ENCODE peak calls at places on chromosomes 11 and 22, in seven cellular contexts. One of them, this sample, is unnamed.

GRCh38 chr11:88292156-88292844 is 45.2 kb downstream of the CTSC start:
- DNase-seq in AG04450: no peak
- DNase-seq in brain microvascular endothelial cell: no peak
- DNase-seq in right lobe of liver: no peak
- DNase-seq in colonic mucosa: peak
- DNase-seq in CD4-positive, alpha-beta T cell: no peak
- DNase-seq in upper lobe of right lung: no peak
- DNase-seq in this sample: no peak

GRCh38 chr22:22773979-22774738 is 113.5 kb upstream of the IGLL5 start:
- DNase-seq in AG04450: no peak
- DNase-seq in brain microvascular endothelial cell: no peak
- DNase-seq in right lobe of liver: no peak
- DNase-seq in colonic mucosa: no peak
- DNase-seq in CD4-positive, alpha-beta T cell: no peak
- DNase-seq in upper lobe of right lung: no peak
- DNase-seq in this sample: no peak

GRCh38 chr11:15629690-15630321 is 515.1 kb downstream of the INSC start:
- DNase-seq in AG04450: no peak
- DNase-seq in brain microvascular endothelial cell: peak
- DNase-seq in right lobe of liver: no peak
- DNase-seq in colonic mucosa: peak
- DNase-seq in CD4-positive, alpha-beta T cell: no peak
- DNase-seq in upper lobe of right lung: no peak
- DNase-seq in this sample: no peak

GRCh38 chr22:26461188-26461810 is 22.3 kb downstream of the HPS4 start:
- DNase-seq in AG04450: no peak
- DNase-seq in brain microvascular endothelial cell: peak
- DNase-seq in right lobe of liver: no peak
- DNase-seq in colonic mucosa: peak
- DNase-seq in CD4-positive, alpha-beta T cell: peak
- DNase-seq in upper lobe of right lung: no peak
- DNase-seq in this sample: no peak

GRCh38 chr11:37141707-37142106 is 543.7 kb upstream of the RAG2 start:
- DNase-seq in AG04450: no peak
- DNase-seq in brain microvascular endothelial cell: no peak
- DNase-seq in right lobe of liver: no peak
- DNase-seq in colonic mucosa: no peak
- DNase-seq in CD4-positive, alpha-beta T cell: no peak
- DNase-seq in upper lobe of right lung: no peak
- DNase-seq in this sample: no peak

GRCh38 chr22:27992294-27993165 is 73.5 kb upstream of the PITPNB start:
- DNase-seq in AG04450: no peak
- DNase-seq in brain microvascular endothelial cell: no peak
- DNase-seq in right lobe of liver: peak
- DNase-seq in colonic mucosa: no peak
- DNase-seq in CD4-positive, alpha-beta T cell: peak
- DNase-seq in upper lobe of right lung: no peak
- DNase-seq in this sample: no peak

GRCh38 chr11:100851129-100851528 is 164.0 kb downstream of the ARHGAP42 start:
- DNase-seq in AG04450: no peak
- DNase-seq in brain microvascular endothelial cell: no peak
- DNase-seq in right lobe of liver: no peak
- DNase-seq in colonic mucosa: no peak
- DNase-seq in CD4-positive, alpha-beta T cell: no peak
- DNase-seq in upper lobe of right lung: no peak
- DNase-seq in this sample: no peak

GRCh38 chr22:17633217-17633997 is 4.9 kb upstream of the ATP6V1E1 start:
- DNase-seq in AG04450: peak
- DNase-seq in brain microvascular endothelial cell: peak
- DNase-seq in right lobe of liver: no peak
- DNase-seq in colonic mucosa: no peak
- DNase-seq in CD4-positive, alpha-beta T cell: no peak
- DNase-seq in upper lobe of right lung: no peak
- DNase-seq in this sample: no peak

GRCh38 chr11:82865841-82866240 is 34.4 kb downstream of the PRCP start:
- DNase-seq in AG04450: no peak
- DNase-seq in brain microvascular endothelial cell: peak
- DNase-seq in right lobe of liver: no peak
- DNase-seq in colonic mucosa: no peak
- DNase-seq in CD4-positive, alpha-beta T cell: no peak
- DNase-seq in upper lobe of right lung: no peak
- DNase-seq in this sample: no peak

GRCh38 chr22:25645964-25646363 is 81.5 kb downstream of the GRK3 start:
- DNase-seq in AG04450: no peak
- DNase-seq in brain microvascular endothelial cell: no peak
- DNase-seq in right lobe of liver: no peak
- DNase-seq in colonic mucosa: no peak
- DNase-seq in CD4-positive, alpha-beta T cell: no peak
- DNase-seq in upper lobe of right lung: no peak
- DNase-seq in this sample: no peak

GRCh38 chr11:61004037-61004641 is 32.7 kb downstream of the CD6 start:
- DNase-seq in AG04450: no peak
- DNase-seq in brain microvascular endothelial cell: peak
- DNase-seq in right lobe of liver: peak
- DNase-seq in colonic mucosa: no peak
- DNase-seq in CD4-positive, alpha-beta T cell: peak
- DNase-seq in upper lobe of right lung: no peak
- DNase-seq in this sample: no peak

GRCh38 chr22:39634530-39635399 is 64.2 kb downstream of the CACNA1I start:
- DNase-seq in AG04450: peak
- DNase-seq in brain microvascular endothelial cell: peak
- DNase-seq in right lobe of liver: no peak
- DNase-seq in colonic mucosa: peak
- DNase-seq in CD4-positive, alpha-beta T cell: no peak
- DNase-seq in upper lobe of right lung: no peak
- DNase-seq in this sample: no peak

GRCh38 chr11:47111318-47111804 is 65.3 kb downstream of the ARFGAP2 start:
- DNase-seq in AG04450: no peak
- DNase-seq in brain microvascular endothelial cell: no peak
- DNase-seq in right lobe of liver: no peak
- DNase-seq in colonic mucosa: no peak
- DNase-seq in CD4-positive, alpha-beta T cell: no peak
- DNase-seq in upper lobe of right lung: no peak
- DNase-seq in this sample: no peak

GRCh38 chr11:83051760-83052671 is 19.7 kb downstream of the RAB30 start:
- DNase-seq in AG04450: peak
- DNase-seq in brain microvascular endothelial cell: peak
- DNase-seq in right lobe of liver: no peak
- DNase-seq in colonic mucosa: no peak
- DNase-seq in CD4-positive, alpha-beta T cell: no peak
- DNase-seq in upper lobe of right lung: no peak
- DNase-seq in this sample: peak

GRCh38 chr11:131760191-131760951 is 390.0 kb downstream of the NTM start:
- DNase-seq in AG04450: no peak
- DNase-seq in brain microvascular endothelial cell: peak
- DNase-seq in right lobe of liver: no peak
- DNase-seq in colonic mucosa: no peak
- DNase-seq in CD4-positive, alpha-beta T cell: no peak
- DNase-seq in upper lobe of right lung: no peak
- DNase-seq in this sample: no peak

DNA sequence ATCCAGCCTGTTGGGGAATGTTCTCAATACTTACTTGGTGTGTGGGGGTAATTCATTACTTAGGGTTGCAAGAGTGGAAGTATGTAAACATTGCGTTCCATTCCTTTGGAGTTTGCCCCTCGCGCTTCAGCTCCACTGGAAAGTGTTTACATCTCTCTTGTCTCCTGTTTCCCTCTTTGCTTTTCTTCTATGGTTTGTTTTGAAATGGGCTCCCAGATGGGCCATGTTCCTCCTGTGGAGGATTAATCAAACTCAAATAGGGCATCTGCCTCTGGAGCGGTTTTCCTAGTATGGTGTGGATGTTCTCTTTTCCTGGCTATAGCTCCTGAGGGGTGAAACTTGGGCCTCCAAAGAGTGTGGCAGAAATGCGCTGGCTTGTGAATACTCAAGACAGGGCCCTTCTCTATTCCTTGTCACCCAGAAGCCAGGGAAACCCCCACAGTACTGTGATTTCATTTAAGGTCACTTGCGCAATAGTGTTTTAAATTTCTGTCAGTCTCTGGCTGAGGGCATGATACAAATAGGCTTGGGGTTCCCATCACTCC is 51.9 kb downstream of the CD44 start:
- DNase-seq in AG04450: peak
- DNase-seq in brain microvascular endothelial cell: no peak
- DNase-seq in right lobe of liver: no peak
- DNase-seq in colonic mucosa: no peak
- DNase-seq in CD4-positive, alpha-beta T cell: no peak
- DNase-seq in upper lobe of right lung: no peak
- DNase-seq in this sample: no peak
- H3K27ac ChIP-seq in AG04450: peak
- H3K27ac ChIP-seq in brain microvascular endothelial cell: no peak
- H3K27ac ChIP-seq in right lobe of liver: no peak
- H3K27ac ChIP-seq in colonic mucosa: no peak
- H3K27ac ChIP-seq in CD4-positive, alpha-beta T cell: no peak
- H3K27ac ChIP-seq in upper lobe of right lung: peak
- H3K27ac ChIP-seq in this sample: no peak

GRCh38 chr11:27282806-27283205 is 80.2 kb downstream of the CCDC34 start:
- DNase-seq in AG04450: no peak
- DNase-seq in brain microvascular endothelial cell: peak
- DNase-seq in right lobe of liver: no peak
- DNase-seq in colonic mucosa: no peak
- DNase-seq in CD4-positive, alpha-beta T cell: no peak
- DNase-seq in upper lobe of right lung: no peak
- DNase-seq in this sample: no peak

GRCh38 chr11:27281276-27281675 is 81.7 kb downstream of the CCDC34 start:
- DNase-seq in AG04450: no peak
- DNase-seq in brain microvascular endothelial cell: no peak
- DNase-seq in right lobe of liver: no peak
- DNase-seq in colonic mucosa: no peak
- DNase-seq in CD4-positive, alpha-beta T cell: no peak
- DNase-seq in upper lobe of right lung: no peak
- DNase-seq in this sample: no peak

GRCh38 chr11:27280131-27280530 is 82.9 kb downstream of the CCDC34 start:
- DNase-seq in AG04450: no peak
- DNase-seq in brain microvascular endothelial cell: no peak
- DNase-seq in right lobe of liver: no peak
- DNase-seq in colonic mucosa: no peak
- DNase-seq in CD4-positive, alpha-beta T cell: no peak
- DNase-seq in upper lobe of right lung: no peak
- DNase-seq in this sample: no peak

GRCh38 chr11:27282141-27282590 is 80.8 kb downstream of the CCDC34 start:
- DNase-seq in AG04450: peak
- DNase-seq in brain microvascular endothelial cell: peak
- DNase-seq in right lobe of liver: peak
- DNase-seq in colonic mucosa: no peak
- DNase-seq in CD4-positive, alpha-beta T cell: no peak
- DNase-seq in upper lobe of right lung: no peak
- DNase-seq in this sample: no peak

GRCh38 chr11:27281740-27282139 is 81.3 kb downstream of the CCDC34 start:
- DNase-seq in AG04450: no peak
- DNase-seq in brain microvascular endothelial cell: peak
- DNase-seq in right lobe of liver: no peak
- DNase-seq in colonic mucosa: no peak
- DNase-seq in CD4-positive, alpha-beta T cell: no peak
- DNase-seq in upper lobe of right lung: no peak
- DNase-seq in this sample: no peak
- H3K27ac ChIP-seq in AG04450: peak
- H3K27ac ChIP-seq in brain microvascular endothelial cell: peak
- H3K27ac ChIP-seq in right lobe of liver: peak
- H3K27ac ChIP-seq in colonic mucosa: no peak
- H3K27ac ChIP-seq in CD4-positive, alpha-beta T cell: no peak
- H3K27ac ChIP-seq in upper lobe of right lung: no peak
- H3K27ac ChIP-seq in this sample: no peak

GRCh38 chr11:13223112-13223511 is 54.5 kb upstream of the BMAL1 start:
- DNase-seq in AG04450: no peak
- DNase-seq in brain microvascular endothelial cell: no peak
- DNase-seq in right lobe of liver: no peak
- DNase-seq in colonic mucosa: no peak
- DNase-seq in CD4-positive, alpha-beta T cell: no peak
- DNase-seq in upper lobe of right lung: no peak
- DNase-seq in this sample: no peak

GRCh38 chr11:13222285-13222684 is 55.3 kb upstream of the BMAL1 start:
- DNase-seq in AG04450: no peak
- DNase-seq in brain microvascular endothelial cell: no peak
- DNase-seq in right lobe of liver: no peak
- DNase-seq in colonic mucosa: no peak
- DNase-seq in CD4-positive, alpha-beta T cell: no peak
- DNase-seq in upper lobe of right lung: no peak
- DNase-seq in this sample: no peak

GRCh38 chr11:13225058-13226001 is 52.3 kb upstream of the BMAL1 start:
- DNase-seq in AG04450: no peak
- DNase-seq in brain microvascular endothelial cell: no peak
- DNase-seq in right lobe of liver: no peak
- DNase-seq in colonic mucosa: no peak
- DNase-seq in CD4-positive, alpha-beta T cell: no peak
- DNase-seq in upper lobe of right lung: no peak
- DNase-seq in this sample: no peak

GRCh38 chr11:13221722-13222121 is 55.9 kb upstream of the BMAL1 start:
- DNase-seq in AG04450: no peak
- DNase-seq in brain microvascular endothelial cell: no peak
- DNase-seq in right lobe of liver: no peak
- DNase-seq in colonic mucosa: no peak
- DNase-seq in CD4-positive, alpha-beta T cell: no peak
- DNase-seq in upper lobe of right lung: no peak
- DNase-seq in this sample: no peak

GRCh38 chr11:13224324-13224723 is 53.3 kb upstream of the BMAL1 start:
- DNase-seq in AG04450: no peak
- DNase-seq in brain microvascular endothelial cell: no peak
- DNase-seq in right lobe of liver: no peak
- DNase-seq in colonic mucosa: no peak
- DNase-seq in CD4-positive, alpha-beta T cell: no peak
- DNase-seq in upper lobe of right lung: no peak
- DNase-seq in this sample: no peak
- H3K27ac ChIP-seq in AG04450: no peak
- H3K27ac ChIP-seq in brain microvascular endothelial cell: no peak
- H3K27ac ChIP-seq in right lobe of liver: no peak
- H3K27ac ChIP-seq in colonic mucosa: no peak
- H3K27ac ChIP-seq in CD4-positive, alpha-beta T cell: no peak
- H3K27ac ChIP-seq in upper lobe of right lung: no peak
- H3K27ac ChIP-seq in this sample: no peak

DNA sequence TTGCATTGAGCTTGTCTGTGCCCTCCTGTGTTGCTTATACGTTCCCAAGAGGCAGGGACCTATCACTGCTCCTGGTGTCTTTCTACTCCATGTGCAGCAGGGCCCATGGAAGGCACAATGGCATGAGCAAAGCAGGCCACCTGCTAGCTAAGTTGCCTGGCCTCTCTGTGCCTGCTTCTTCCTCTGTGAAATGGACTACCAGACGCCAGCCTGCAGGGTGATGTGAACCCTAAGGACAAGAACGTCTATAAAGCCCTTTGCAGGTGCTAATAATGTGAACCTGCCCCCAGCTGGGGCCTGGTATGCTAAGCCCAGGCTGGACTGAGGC is 4.1 kb downstream of the GUCD1 start:
- DNase-seq in AG04450: no peak
- DNase-seq in brain microvascular endothelial cell: no peak
- DNase-seq in right lobe of liver: peak
- DNase-seq in colonic mucosa: no peak
- DNase-seq in CD4-positive, alpha-beta T cell: no peak
- DNase-seq in upper lobe of right lung: no peak
- DNase-seq in this sample: no peak
- H3K27ac ChIP-seq in AG04450: no peak
- H3K27ac ChIP-seq in brain microvascular endothelial cell: no peak
- H3K27ac ChIP-seq in right lobe of liver: peak
- H3K27ac ChIP-seq in colonic mucosa: peak
- H3K27ac ChIP-seq in CD4-positive, alpha-beta T cell: no peak
- H3K27ac ChIP-seq in upper lobe of right lung: peak
- H3K27ac ChIP-seq in this sample: no peak

This sample was measured in caudate nucleus.